ENCODE peak calls at places on chromosome 10, in seven cellular contexts. X is GM23338, B is SK-N-SH, S is PC-9, J is PC-3, A is HCT116, C is hepatocyte. E is an unnamed sample. For H3K9me2, the result is how much of the 10 kb centered on the place peaks cover.

GRCh38 chr10:29064665-29065064 is 224.2 kb upstream of the LYZL1 start:
- DNase-seq in X (no peak), A (no peak), B (no peak), J (peak), S (peak), C (no peak), E (no peak)

GRCh38 chr10:116490028-116490662 is 55.6 kb upstream of the PNLIP start:
- DNase-seq in S (no peak), X (peak), A (peak), J (peak), C (peak), B (peak), E (peak)

GRCh38 chr10:17585001-17585400 is 32.2 kb downstream of the HACD1 start:
- DNase-seq in X (no peak), B (no peak), J (no peak), C (no peak), A (no peak), S (no peak), E (no peak)

GRCh38 chr10:26612151-26612915 is 85.2 kb upstream of the PDSS1 start:
- DNase-seq in S (no peak), X (no peak), B (no peak), C (no peak), A (no peak), J (no peak), E (no peak)

GRCh38 chr10:71274901-71275796 is 43.9 kb upstream of the SLC29A3 start:
- DNase-seq in C (no peak), B (no peak), A (no peak), S (no peak), J (no peak), X (peak), E (no peak)

GRCh38 chr10:113532724-113533123 is 20.1 kb upstream of the HABP2 start:
- DNase-seq in B (no peak), C (no peak), S (no peak), A (no peak), J (no peak), X (no peak), E (no peak)

GRCh38 chr10:9301148-9301547 is 1246.7 kb downstream of the GATA3 start:
- DNase-seq in A (no peak), J (peak), S (no peak), B (no peak), C (no peak), X (peak), E (no peak)

GRCh38 chr10:108362956-108363355 is 1198.5 kb upstream of the SORCS1 start:
- DNase-seq in S (no peak), X (no peak), J (no peak), B (no peak), A (no peak), C (no peak), E (no peak)

GRCh38 chr10:54983255-54983654 is 182.2 kb upstream of the PCDH15 start:
- DNase-seq in A (no peak), B (no peak), S (no peak), X (no peak), C (no peak), J (peak), E (no peak)

GRCh38 chr10:5466451-5466996 is 32.8 kb downstream of the CALML5 start:
- DNase-seq in A (no peak), C (peak), S (peak), B (no peak), X (peak), J (peak), E (no peak)

GRCh38 chr10:125259651-125260050 is 99.3 kb upstream of the CTBP2 start:
- DNase-seq in S (no peak), C (no peak), B (no peak), A (no peak), J (no peak), X (no peak), E (no peak)
- TF ChIP-seq CTCF in S (no peak), C (no peak), B (no peak), A (no peak), J (no peak), X (no peak), E (no peak)

GRCh38 chr10:58993480-58994221 is 182.8 kb upstream of the PHYHIPL start:
- DNase-seq in B (no peak), A (no peak), C (no peak), X (no peak), J (no peak), S (no peak), E (no peak)
- H3K9me2 ChIP-seq in B (under half), A (under half), C (under half), X (under half), J (under half), S (under half), E (under half)

GRCh38 chr10:104434601-104435000 is 81.0 kb downstream of the CFAP58 start:
- DNase-seq in S (no peak), A (no peak), X (no peak), C (no peak), B (no peak), J (no peak), E (no peak)
- H2AFZ ChIP-seq in S (no peak), A (no peak), X (no peak), C (no peak), B (no peak), J (no peak), E (no peak)

GRCh38 chr10:59675812-59676211 is 33.8 kb downstream of the SLC16A9 start:
- DNase-seq in S (no peak), A (no peak), B (no peak), X (peak), C (no peak), J (peak), E (no peak)
- TF ChIP-seq CTCF in S (peak), A (no peak), B (no peak), X (peak), C (peak), J (peak), E (peak)

DNA sequence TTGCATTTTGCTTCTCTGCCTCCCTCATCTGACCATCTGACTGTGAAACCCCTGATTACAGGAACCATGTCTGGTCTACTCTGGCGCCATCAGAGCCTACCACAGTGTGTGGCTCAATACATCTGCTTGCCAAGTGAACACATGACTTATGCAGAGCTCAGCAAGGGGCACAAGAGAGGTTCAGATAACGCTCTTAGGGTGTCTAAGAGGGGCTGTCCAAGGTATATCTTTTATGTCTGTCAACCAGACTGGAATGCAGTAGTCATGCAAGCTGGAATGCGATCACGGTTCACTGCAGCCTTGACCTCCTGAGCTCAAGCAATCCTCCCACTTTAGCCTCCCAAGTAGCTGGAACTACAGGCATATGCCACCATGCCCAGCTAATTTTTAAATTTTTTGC is 10.3 kb upstream of the RRP12 start:
- DNase-seq in C (no peak), A (no peak), S (no peak), X (no peak), B (no peak), J (no peak), E (no peak)
- H3K9me2 ChIP-seq in C (under half), A (under half), S (under half), X (under half), B (under half), J (under half), E (under half)

DNA sequence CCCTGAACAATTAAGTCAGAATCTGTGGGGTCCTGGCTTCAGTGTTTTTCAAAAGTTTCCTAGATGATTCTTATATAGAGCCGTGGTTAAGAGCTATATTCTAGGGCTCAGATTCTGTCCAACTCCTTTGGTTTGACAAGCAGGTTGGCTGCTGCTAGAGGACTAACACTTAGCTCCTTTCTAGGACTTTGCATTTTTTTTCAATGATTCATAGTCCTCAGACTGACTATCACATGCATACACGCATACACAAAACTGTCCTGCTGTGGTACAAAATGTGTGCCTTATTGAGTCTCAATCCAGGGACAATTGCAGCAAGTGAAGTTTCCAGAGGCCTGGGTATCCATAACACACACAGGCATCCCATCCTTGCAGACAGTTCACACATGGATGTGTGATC is 392.0 kb downstream of the NRG3 start:
- DNase-seq in A (no peak), S (no peak), J (no peak), C (no peak), X (no peak), B (no peak), E (no peak)
- H2AFZ ChIP-seq in A (no peak), S (no peak), J (no peak), C (no peak), X (no peak), B (no peak), E (no peak)

GRCh38 chr10:49611815-49612512 is 1.9 kb downstream of the SLC18A3 start:
- DNase-seq in C (no peak), B (no peak), S (no peak), J (no peak), A (no peak), X (peak), E (no peak)

GRCh38 chr10:49611166-49611814 is 1.2 kb downstream of the SLC18A3 start:
- DNase-seq in J (no peak), S (no peak), B (no peak), X (peak), C (no peak), A (no peak), E (no peak)

GRCh38 chr10:49613160-49613881 is 516 bp upstream of the CHAT start:
- DNase-seq in X (peak), J (no peak), S (no peak), B (no peak), A (no peak), C (no peak), E (no peak)

GRCh38 chr10:49613882-49614241 is at the start of gene CHAT:
- DNase-seq in A (no peak), J (no peak), S (no peak), C (no peak), B (no peak), X (peak), E (no peak)

GRCh38 chr10:49612513-49613159 is 1.2 kb upstream of the CHAT start:
- DNase-seq in S (no peak), A (no peak), J (peak), C (no peak), B (no peak), X (peak), E (no peak)
- TF ChIP-seq CTCF in S (no peak), A (no peak), J (peak), C (no peak), B (no peak), X (peak), E (no peak)

GRCh38 chr10:4352566-4352961 is 473.4 kb upstream of the AKR1E2 start:
- DNase-seq in A (no peak), C (peak), S (no peak), J (no peak), B (no peak), X (no peak), E (no peak)
- H3K9me2 ChIP-seq in A (under half), C (under half), S (under half), J (under half), B (under half), X (under half), E (under half)

DNA sequence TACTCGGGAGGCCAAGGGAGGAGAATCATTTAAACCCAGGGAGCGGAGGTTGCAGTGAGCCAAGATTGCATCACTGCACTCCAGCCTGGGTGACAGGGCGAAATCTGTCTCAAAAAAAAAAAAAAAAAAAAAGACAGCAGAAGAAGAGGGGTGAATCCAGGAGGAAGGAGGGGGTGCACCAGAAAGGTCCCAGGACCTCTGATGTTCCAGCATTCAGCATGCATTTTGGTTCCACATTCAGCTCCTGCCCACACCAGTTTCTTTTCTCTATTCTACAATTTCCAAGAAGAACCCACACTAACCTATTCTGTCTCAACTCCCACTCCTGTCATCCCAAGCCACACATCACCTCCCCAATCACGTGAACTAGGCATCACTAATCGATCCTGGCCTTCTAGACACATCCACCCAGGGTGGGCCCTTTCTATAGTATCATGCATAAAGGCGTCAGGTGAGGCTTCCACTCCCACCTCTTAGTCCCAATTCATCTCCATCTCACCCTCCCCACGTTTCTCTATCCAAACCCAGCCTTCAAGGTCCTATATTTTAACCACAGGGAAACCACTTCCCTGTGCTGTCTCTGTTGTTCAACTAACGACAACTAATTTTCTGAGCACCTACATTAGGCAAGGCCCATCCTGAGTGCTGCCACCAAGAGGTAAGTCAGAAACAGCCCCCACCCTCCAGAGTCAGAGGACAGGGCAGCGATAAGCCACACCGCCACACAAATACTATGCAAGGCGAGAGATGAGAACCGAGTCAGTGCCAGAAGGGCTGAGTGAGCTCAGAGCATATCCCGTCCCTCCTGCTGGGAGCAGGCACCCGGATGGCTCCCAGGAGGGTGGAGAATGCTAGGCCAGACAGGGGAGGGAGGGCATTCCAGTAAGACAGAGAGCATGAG is 2.2 kb downstream of the ANXA11 start:
- DNase-seq in C (peak), X (peak), S (peak), A (peak), B (no peak), J (peak), E (peak)
- H2AFZ ChIP-seq in C (no peak), X (no peak), S (no peak), A (no peak), B (no peak), J (no peak), E (no peak)